ENCODE peak calls at places on chromosomes 2 and 18, in nine cellular contexts. L is sigmoid colon, O is colonic mucosa, G is Peyer's patch, V is spleen, F is tibial artery, J is heart left ventricle, C is kidney, Y is neural progenitor cell. E is an unnamed sample.

GRCh38 chr2:138827426-138828054 is 47.4 kb upstream of the NXPH2 start:
- DNase-seq in V (no peak), L (no peak), O (no peak), G (no peak), Y (peak), J (no peak), F (no peak), C (no peak), E (peak)

GRCh38 chr18:70450658-70451253 is 161.9 kb downstream of the SOCS6 start:
- DNase-seq in V (no peak), L (no peak), Y (no peak), G (no peak), C (no peak), O (no peak), J (no peak), F (no peak), E (peak)

GRCh38 chr18:55844373-55844772 is 256.4 kb upstream of the TCF4 start:
- DNase-seq in J (no peak), L (no peak), C (no peak), F (no peak), Y (no peak), V (no peak), G (no peak), O (no peak), E (no peak)

GRCh38 chr2:187842978-187843847 is 289.0 kb upstream of the TFPI start:
- DNase-seq in F (no peak), O (no peak), G (no peak), V (no peak), J (no peak), L (no peak), C (no peak), Y (peak), E (peak)

GRCh38 chr2:15919716-15920444 is 20.5 kb upstream of the MYCN start:
- DNase-seq in C (no peak), J (no peak), F (no peak), G (no peak), V (no peak), Y (no peak), L (no peak), O (no peak), E (no peak)

GRCh38 chr2:111679202-111679601 is 204.8 kb downstream of the ANAPC1 start:
- DNase-seq in O (no peak), V (no peak), Y (no peak), C (no peak), J (no peak), F (no peak), L (no peak), G (no peak), E (no peak)

GRCh38 chr18:80194874-80195570 is 52.3 kb downstream of the PARD6G start:
- DNase-seq in J (no peak), G (no peak), L (peak), O (no peak), F (no peak), V (no peak), C (no peak), Y (no peak), E (no peak)

GRCh38 chr2:226489765-226490164 is 309.9 kb downstream of the IRS1 start:
- DNase-seq in L (no peak), O (no peak), V (no peak), C (no peak), Y (no peak), F (no peak), J (no peak), G (no peak), E (peak)

GRCh38 chr2:168002021-168002553 is 245.3 kb downstream of the STK39 start:
- DNase-seq in L (no peak), O (no peak), C (no peak), G (no peak), Y (peak), F (no peak), V (no peak), J (no peak), E (peak)

GRCh38 chr18:44602380-44602779 is 78.3 kb upstream of the SETBP1 start:
- DNase-seq in Y (no peak), O (no peak), F (no peak), J (no peak), V (no peak), C (no peak), L (no peak), G (no peak), E (no peak)

GRCh38 chr2:174969091-174969734 is 36.0 kb downstream of the CHN1 start:
- DNase-seq in L (no peak), Y (no peak), J (no peak), V (no peak), G (no peak), C (no peak), O (no peak), F (no peak), E (no peak)

GRCh38 chr2:223563462-223563861 is 38.7 kb downstream of the SCG2 start:
- DNase-seq in O (no peak), Y (no peak), L (no peak), V (no peak), C (no peak), J (no peak), G (no peak), F (no peak), E (peak)
- TF ChIP-seq CTCF in O (no peak), Y (no peak), L (no peak), V (no peak), C (no peak), J (no peak), G (no peak), F (no peak), E (no peak)

DNA sequence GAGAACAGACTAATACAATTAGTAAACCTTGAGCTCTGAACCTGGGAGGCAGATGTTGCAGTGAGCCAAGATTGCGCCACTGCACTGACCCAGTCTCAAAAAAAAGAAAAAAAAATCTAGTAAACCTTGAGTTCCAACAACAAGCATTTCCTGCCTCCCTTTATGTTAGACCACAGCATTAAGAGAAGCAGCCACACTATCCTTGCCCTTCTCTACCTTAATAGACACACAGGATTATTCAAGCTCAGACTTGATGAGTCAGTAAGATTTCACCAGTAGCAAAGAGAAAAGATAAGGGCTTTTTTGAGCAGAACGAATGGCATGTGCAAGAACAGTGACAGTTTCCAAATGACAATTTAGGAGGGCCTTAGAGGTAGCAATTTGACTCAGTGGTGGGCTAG is 18.0 kb upstream of the GLS start:
- DNase-seq in V (no peak), J (no peak), L (no peak), G (no peak), F (no peak), C (no peak), O (no peak), Y (no peak), E (no peak)
- H3K27ac ChIP-seq in V (no peak), J (no peak), L (no peak), G (no peak), F (peak), C (no peak), O (no peak), Y (no peak), E (no peak)

DNA sequence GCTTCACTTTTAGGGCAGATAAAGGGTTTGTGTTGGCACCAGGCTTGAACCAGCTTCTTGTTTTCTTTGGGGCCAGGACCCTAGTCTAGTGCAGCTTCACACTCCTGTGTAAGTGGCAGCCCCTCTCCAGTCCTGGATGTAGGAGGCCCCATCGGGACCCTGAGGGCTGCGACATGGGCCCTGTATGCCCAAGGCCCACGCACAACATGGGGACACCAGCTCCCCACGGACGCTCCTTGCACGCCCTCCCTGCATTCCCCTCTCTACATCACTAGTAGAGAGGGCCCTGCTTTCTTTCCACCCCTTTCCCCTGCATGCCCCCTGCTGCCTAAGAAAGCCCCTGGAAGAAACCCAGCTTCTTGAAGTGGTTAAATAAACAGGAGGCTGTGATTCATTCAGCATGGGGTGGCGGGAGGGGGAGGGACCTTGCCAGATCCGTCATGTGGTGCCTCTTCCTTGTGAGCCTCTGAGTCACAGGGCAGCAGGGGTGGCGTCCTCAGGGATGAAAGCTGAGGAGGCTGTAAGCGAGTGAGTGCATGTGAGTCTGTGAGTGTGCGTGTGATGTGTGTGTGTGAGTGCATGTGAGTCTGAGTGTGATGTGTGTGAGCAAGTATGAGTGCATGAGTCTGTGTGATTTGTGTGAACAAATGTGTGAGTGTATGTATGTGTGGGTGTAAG is 42.5 kb downstream of the COPS8 start:
- DNase-seq in J (peak), O (peak), L (peak), V (no peak), C (peak), G (peak), F (peak), Y (peak), E (peak)
- TF ChIP-seq CTCF in J (no peak), O (no peak), L (no peak), V (no peak), C (no peak), G (no peak), F (peak), Y (no peak), E (no peak)

DNA sequence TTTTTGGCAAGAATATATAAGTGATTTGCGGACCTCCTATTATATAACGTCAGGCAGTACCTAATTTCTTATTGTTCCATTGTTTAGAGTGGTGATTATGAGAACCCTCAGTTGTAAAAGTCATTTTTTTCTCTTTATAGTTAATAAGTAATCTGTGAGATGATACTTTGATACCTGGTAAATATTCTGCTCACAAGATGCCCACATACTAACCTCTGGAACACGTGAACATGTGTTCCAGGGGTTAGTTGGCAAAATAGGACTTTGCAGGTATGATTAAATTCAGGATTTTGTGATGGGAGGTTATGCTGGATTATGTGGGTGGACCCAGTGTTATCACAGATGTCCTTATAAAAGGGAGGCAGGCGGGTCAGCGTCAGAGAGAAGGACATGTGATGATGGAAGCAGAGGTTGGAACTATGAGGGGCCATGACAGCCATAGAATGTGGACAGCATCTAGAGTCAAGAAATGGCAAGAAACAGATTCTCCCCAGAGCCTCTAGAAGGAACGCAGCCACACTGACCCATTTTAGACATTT is 16.8 kb downstream of the MAIP1 start:
- DNase-seq in J (no peak), G (no peak), Y (no peak), V (no peak), C (no peak), O (no peak), F (no peak), L (no peak), E (no peak)
- H3K27ac ChIP-seq in J (no peak), G (no peak), Y (no peak), V (no peak), C (peak), O (no peak), F (no peak), L (no peak), E (no peak)

DNA sequence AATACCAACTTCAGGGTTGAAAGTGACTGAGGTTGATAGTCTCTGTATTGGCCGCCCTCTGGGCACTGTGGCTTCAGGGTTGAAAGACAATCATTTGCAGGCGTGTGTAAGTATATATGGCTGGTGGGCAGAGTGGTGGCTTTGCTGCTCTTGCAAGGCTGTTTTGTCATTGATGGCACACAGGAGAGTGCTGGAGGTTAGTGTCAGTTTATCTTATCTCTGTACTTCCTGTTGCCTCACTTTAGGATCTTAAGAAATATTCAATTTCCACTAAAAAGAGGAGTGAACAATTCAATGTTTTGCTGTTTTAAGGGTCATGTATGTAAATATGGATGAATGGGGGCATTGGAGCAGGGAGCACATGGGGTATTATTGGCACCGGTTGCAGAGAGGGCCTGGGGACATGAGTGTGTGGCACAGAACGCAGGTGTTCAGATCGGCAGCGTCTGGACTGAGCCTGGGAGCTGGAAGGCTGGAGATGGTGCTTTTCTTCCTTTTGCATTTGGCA is 51.5 kb downstream of the NCK2 start:
- DNase-seq in G (no peak), L (no peak), F (no peak), V (no peak), C (no peak), J (no peak), O (no peak), Y (no peak), E (no peak)
- TF ChIP-seq CTCF in G (no peak), L (no peak), F (no peak), V (no peak), C (no peak), J (no peak), O (no peak), Y (no peak), E (no peak)

DNA sequence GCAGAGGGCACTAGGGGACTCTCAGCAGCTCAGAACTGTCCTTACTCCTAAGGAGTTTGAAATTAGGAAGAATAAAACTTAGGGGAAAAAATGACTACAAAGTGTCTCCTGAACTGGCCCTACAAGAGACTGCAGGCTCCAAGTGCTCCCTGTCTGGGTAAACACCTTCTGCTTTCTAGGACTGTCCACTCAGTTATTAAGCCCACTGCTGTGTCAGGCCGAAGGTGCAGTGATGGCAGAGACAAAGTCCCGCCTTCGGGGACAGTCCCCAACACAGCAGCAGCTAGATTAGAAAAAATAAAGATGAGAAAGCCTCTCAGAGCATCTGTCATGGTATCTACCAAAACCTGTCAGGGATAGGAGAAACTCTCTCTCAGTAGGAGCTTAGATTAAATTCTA is 28.3 kb downstream of the TWIST2 start:
- DNase-seq in C (peak), L (no peak), F (no peak), O (no peak), Y (no peak), V (no peak), J (peak), G (no peak), E (no peak)
- H3K27ac ChIP-seq in C (no peak), L (peak), F (no peak), O (no peak), Y (no peak), V (no peak), J (no peak), G (no peak), E (peak)

GRCh38 chr2:131154071-131154531 is 49.0 kb downstream of the PLEKHB2 start:
- DNase-seq in J (no peak), F (no peak), L (no peak), Y (peak), V (peak), O (peak), G (peak), C (peak), E (peak)

GRCh38 chr2:131153529-131153928 is 48.4 kb downstream of the PLEKHB2 start:
- DNase-seq in O (no peak), J (no peak), V (no peak), G (no peak), Y (no peak), C (no peak), L (no peak), F (no peak), E (no peak)

GRCh38 chr2:131155208-131155855 is 50.2 kb downstream of the PLEKHB2 start:
- DNase-seq in F (no peak), O (no peak), Y (no peak), C (peak), L (no peak), J (no peak), V (no peak), G (no peak), E (no peak)

GRCh38 chr2:131154647-131155046 is 49.5 kb downstream of the PLEKHB2 start:
- DNase-seq in L (no peak), J (no peak), G (no peak), F (no peak), Y (no peak), O (no peak), V (no peak), C (peak), E (no peak)

DNA sequence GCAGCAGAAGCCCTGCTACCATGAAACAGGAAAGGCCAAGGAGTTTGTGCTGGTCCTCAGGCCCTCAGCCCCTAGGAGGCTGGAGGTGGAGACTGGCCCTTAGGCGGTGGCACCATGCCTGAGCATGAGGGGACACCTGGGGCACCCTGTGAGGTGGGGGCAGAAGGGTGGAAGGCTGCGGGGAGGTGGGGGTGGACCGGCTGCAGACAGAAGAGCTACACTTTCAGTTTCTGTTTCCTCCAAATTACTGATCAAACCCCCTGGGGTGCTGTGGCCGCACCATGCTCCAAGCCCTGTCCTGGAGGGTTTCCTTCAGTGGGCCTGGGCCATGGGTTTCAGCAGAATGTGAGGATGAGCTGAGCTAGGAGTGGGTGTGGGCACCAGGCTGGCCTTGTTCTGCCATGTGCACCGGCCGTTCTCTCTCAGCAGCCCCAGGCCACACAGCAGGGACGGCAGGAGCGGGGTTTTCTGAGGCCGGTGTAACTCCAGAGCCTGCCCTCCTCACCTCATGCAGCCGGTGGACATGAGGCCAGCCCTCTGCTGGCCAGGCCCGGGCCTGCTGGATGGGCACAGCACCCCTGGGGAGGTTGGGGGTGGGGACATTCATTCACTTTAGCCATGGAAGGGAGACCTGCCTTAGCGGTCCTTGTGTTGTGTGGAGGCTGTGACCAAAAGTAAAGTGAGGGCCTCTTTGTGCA is 51.5 kb downstream of the PLEKHB2 start:
- DNase-seq in J (no peak), G (no peak), O (no peak), V (no peak), L (no peak), Y (no peak), C (peak), F (no peak), E (no peak)
- TF ChIP-seq CTCF in J (no peak), G (no peak), O (no peak), V (no peak), L (no peak), Y (no peak), C (peak), F (no peak), E (no peak)

GRCh38 chr2:20225294-20226151 is 593 bp upstream of the SDC1 start:
- DNase-seq in J (peak), V (peak), C (peak), Y (peak), G (peak), L (peak), F (peak), O (peak), E (no peak)
- H3K27ac ChIP-seq in J (no peak), V (no peak), C (peak), Y (no peak), G (peak), L (peak), F (no peak), O (peak), E (peak)

GRCh38 chr18:292271-292670 is 24.4 kb upstream of the THOC1 start:
- DNase-seq in O (no peak), F (no peak), Y (no peak), L (no peak), V (no peak), G (no peak), J (no peak), C (no peak), E (no peak)
- TF ChIP-seq CTCF in O (no peak), F (no peak), Y (no peak), L (no peak), V (no peak), G (no peak), J (peak), C (no peak), E (no peak)

DNA sequence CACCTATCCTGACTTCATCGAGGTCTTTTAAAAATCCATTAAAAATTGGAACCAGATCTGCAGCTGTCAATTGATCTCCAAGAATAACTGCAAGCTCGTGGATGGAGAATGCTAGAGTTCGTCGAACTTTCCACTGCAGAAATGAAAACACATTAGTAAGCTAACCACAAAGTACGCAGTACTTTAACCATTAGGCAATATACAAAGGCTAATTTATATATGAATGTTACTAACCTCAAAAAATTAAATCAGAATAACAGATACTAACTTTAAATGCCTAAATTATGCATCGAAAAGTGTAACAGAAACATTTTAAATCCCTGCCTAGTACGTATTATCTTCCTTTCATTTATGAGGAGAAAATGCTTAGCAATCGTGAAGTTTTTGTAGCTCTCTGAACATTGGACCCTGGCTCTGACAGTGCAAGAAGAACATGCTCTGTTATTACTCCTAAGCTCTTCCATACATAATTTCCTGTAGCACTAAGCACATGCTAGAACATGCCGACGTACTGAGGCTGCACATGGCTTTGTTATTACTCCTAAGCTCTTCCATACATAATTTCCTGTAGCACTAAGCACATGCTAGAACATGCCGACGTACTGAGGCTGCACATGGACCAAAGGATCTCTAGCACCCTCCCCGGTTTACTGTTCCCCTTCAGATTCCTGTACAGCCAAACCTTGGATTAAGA is 57.0 kb downstream of the PPP4R1 start:
- DNase-seq in F (no peak), G (no peak), Y (no peak), L (no peak), C (no peak), V (no peak), J (no peak), O (no peak), E (peak)
- H3K27ac ChIP-seq in F (no peak), G (no peak), Y (no peak), L (no peak), C (no peak), V (no peak), J (no peak), O (no peak), E (no peak)